ENCODE peak calls at places on chromosomes 13 and 19, in ten cellular contexts. One of them, this sample, is unnamed.

GRCh38 chr13:113350065-113350937 is 13.6 kb downstream of the GRTP1 start:
- DNase-seq in lower lobe of right lung: peak; percentile 31
- DNase-seq in frontal cortex: no peak
- DNase-seq in astrocyte: no peak
- DNase-seq in heart left ventricle: no peak
- DNase-seq in activated gamma-delta T cell treated with Interleukin-2 at 50 U/mL for 16 hours: no peak
- DNase-seq in smooth muscle cell of the brain vasculature: no peak
- DNase-seq in stimulated activated naive CD4-positive, alpha-beta T cell treated with Interleukin-2 at 50 U/mL for 16 hours: no peak
- DNase-seq in stimulated activated CD8-positive, alpha-beta memory T cell treated with anti-CD3 and anti-CD28 coated beads, Interleukin-4, amount 100 ng/mL, for 1 hour: no peak
- DNase-seq in GM10248: no peak
- DNase-seq in this sample: no peak

GRCh38 chr13:26208292-26208691 is 13.8 kb downstream of the RNF6 start:
- DNase-seq in lower lobe of right lung: no peak
- DNase-seq in frontal cortex: no peak
- DNase-seq in astrocyte: no peak
- DNase-seq in heart left ventricle: no peak
- DNase-seq in activated gamma-delta T cell treated with Interleukin-2 at 50 U/mL for 16 hours: no peak
- DNase-seq in smooth muscle cell of the brain vasculature: no peak
- DNase-seq in stimulated activated naive CD4-positive, alpha-beta T cell treated with Interleukin-2 at 50 U/mL for 16 hours: no peak
- DNase-seq in stimulated activated CD8-positive, alpha-beta memory T cell treated with anti-CD3 and anti-CD28 coated beads, Interleukin-4, amount 100 ng/mL, for 1 hour: no peak
- DNase-seq in GM10248: no peak
- DNase-seq in this sample: no peak

GRCh38 chr13:29496241-29496712 is 99.2 kb downstream of the SLC7A1 start:
- DNase-seq in lower lobe of right lung: no peak
- DNase-seq in frontal cortex: no peak
- DNase-seq in astrocyte: no peak
- DNase-seq in heart left ventricle: peak; percentile 71
- DNase-seq in activated gamma-delta T cell treated with Interleukin-2 at 50 U/mL for 16 hours: no peak
- DNase-seq in smooth muscle cell of the brain vasculature: no peak
- DNase-seq in stimulated activated naive CD4-positive, alpha-beta T cell treated with Interleukin-2 at 50 U/mL for 16 hours: no peak
- DNase-seq in stimulated activated CD8-positive, alpha-beta memory T cell treated with anti-CD3 and anti-CD28 coated beads, Interleukin-4, amount 100 ng/mL, for 1 hour: no peak
- DNase-seq in GM10248: peak; percentile 53
- DNase-seq in this sample: no peak

GRCh38 chr13:108345016-108345415 is 75.5 kb downstream of the TNFSF13B start:
- DNase-seq in lower lobe of right lung: no peak
- DNase-seq in frontal cortex: no peak
- DNase-seq in astrocyte: no peak
- DNase-seq in heart left ventricle: no peak
- DNase-seq in activated gamma-delta T cell treated with Interleukin-2 at 50 U/mL for 16 hours: no peak
- DNase-seq in smooth muscle cell of the brain vasculature: no peak
- DNase-seq in stimulated activated naive CD4-positive, alpha-beta T cell treated with Interleukin-2 at 50 U/mL for 16 hours: no peak
- DNase-seq in stimulated activated CD8-positive, alpha-beta memory T cell treated with anti-CD3 and anti-CD28 coated beads, Interleukin-4, amount 100 ng/mL, for 1 hour: no peak
- DNase-seq in GM10248: no peak
- DNase-seq in this sample: no peak

GRCh38 chr19:49153167-49153809 is 1.9 kb downstream of the HRC start:
- DNase-seq in lower lobe of right lung: no peak
- DNase-seq in frontal cortex: no peak
- DNase-seq in astrocyte: no peak
- DNase-seq in heart left ventricle: no peak
- DNase-seq in activated gamma-delta T cell treated with Interleukin-2 at 50 U/mL for 16 hours: no peak
- DNase-seq in smooth muscle cell of the brain vasculature: no peak
- DNase-seq in stimulated activated naive CD4-positive, alpha-beta T cell treated with Interleukin-2 at 50 U/mL for 16 hours: no peak
- DNase-seq in stimulated activated CD8-positive, alpha-beta memory T cell treated with anti-CD3 and anti-CD28 coated beads, Interleukin-4, amount 100 ng/mL, for 1 hour: no peak
- DNase-seq in GM10248: no peak
- DNase-seq in this sample: no peak

GRCh38 chr19:3790209-3790734 is 4.1 kb upstream of the MATK start:
- DNase-seq in lower lobe of right lung: no peak
- DNase-seq in frontal cortex: no peak
- DNase-seq in astrocyte: no peak
- DNase-seq in heart left ventricle: no peak
- DNase-seq in activated gamma-delta T cell treated with Interleukin-2 at 50 U/mL for 16 hours: no peak
- DNase-seq in smooth muscle cell of the brain vasculature: no peak
- DNase-seq in stimulated activated naive CD4-positive, alpha-beta T cell treated with Interleukin-2 at 50 U/mL for 16 hours: no peak
- DNase-seq in stimulated activated CD8-positive, alpha-beta memory T cell treated with anti-CD3 and anti-CD28 coated beads, Interleukin-4, amount 100 ng/mL, for 1 hour: no peak
- DNase-seq in GM10248: no peak
- DNase-seq in this sample: no peak

GRCh38 chr19:49869484-49870308 is 2.3 kb upstream of the PNKP start:
- DNase-seq in lower lobe of right lung: peak; percentile 95
- DNase-seq in frontal cortex: peak; percentile 92
- DNase-seq in astrocyte: peak; percentile 100
- DNase-seq in heart left ventricle: peak; percentile 97
- DNase-seq in activated gamma-delta T cell treated with Interleukin-2 at 50 U/mL for 16 hours: peak; percentile 87
- DNase-seq in smooth muscle cell of the brain vasculature: peak; percentile 99
- DNase-seq in stimulated activated naive CD4-positive, alpha-beta T cell treated with Interleukin-2 at 50 U/mL for 16 hours: peak; percentile 88
- DNase-seq in stimulated activated CD8-positive, alpha-beta memory T cell treated with anti-CD3 and anti-CD28 coated beads, Interleukin-4, amount 100 ng/mL, for 1 hour: peak; percentile 80
- DNase-seq in GM10248: peak; percentile 89
- DNase-seq in this sample: peak; percentile 99

GRCh38 chr13:112899618-112900600 is 69.1 kb upstream of the MCF2L start:
- DNase-seq in lower lobe of right lung: no peak
- DNase-seq in frontal cortex: no peak
- DNase-seq in astrocyte: no peak
- DNase-seq in heart left ventricle: no peak
- DNase-seq in activated gamma-delta T cell treated with Interleukin-2 at 50 U/mL for 16 hours: peak; percentile 2
- DNase-seq in smooth muscle cell of the brain vasculature: no peak
- DNase-seq in stimulated activated naive CD4-positive, alpha-beta T cell treated with Interleukin-2 at 50 U/mL for 16 hours: no peak
- DNase-seq in stimulated activated CD8-positive, alpha-beta memory T cell treated with anti-CD3 and anti-CD28 coated beads, Interleukin-4, amount 100 ng/mL, for 1 hour: no peak
- DNase-seq in GM10248: no peak
- DNase-seq in this sample: no peak

GRCh38 chr13:98919566-98919965 is 58.3 kb downstream of the DOCK9 start:
- DNase-seq in lower lobe of right lung: no peak
- DNase-seq in frontal cortex: no peak
- DNase-seq in astrocyte: peak; percentile 23
- DNase-seq in heart left ventricle: no peak
- DNase-seq in activated gamma-delta T cell treated with Interleukin-2 at 50 U/mL for 16 hours: no peak
- DNase-seq in smooth muscle cell of the brain vasculature: no peak
- DNase-seq in stimulated activated naive CD4-positive, alpha-beta T cell treated with Interleukin-2 at 50 U/mL for 16 hours: no peak
- DNase-seq in stimulated activated CD8-positive, alpha-beta memory T cell treated with anti-CD3 and anti-CD28 coated beads, Interleukin-4, amount 100 ng/mL, for 1 hour: no peak
- DNase-seq in GM10248: no peak
- DNase-seq in this sample: no peak

GRCh38 chr13:91348906-91349435 is 1.5 kb downstream of the MIR17HG start:
- DNase-seq in lower lobe of right lung: peak; percentile 96
- DNase-seq in frontal cortex: peak; percentile 91
- DNase-seq in astrocyte: peak; percentile 53
- DNase-seq in heart left ventricle: peak; percentile 95
- DNase-seq in activated gamma-delta T cell treated with Interleukin-2 at 50 U/mL for 16 hours: peak; percentile 91
- DNase-seq in smooth muscle cell of the brain vasculature: peak; percentile 72
- DNase-seq in stimulated activated naive CD4-positive, alpha-beta T cell treated with Interleukin-2 at 50 U/mL for 16 hours: peak; percentile 90
- DNase-seq in stimulated activated CD8-positive, alpha-beta memory T cell treated with anti-CD3 and anti-CD28 coated beads, Interleukin-4, amount 100 ng/mL, for 1 hour: peak; percentile 83
- DNase-seq in GM10248: peak; percentile 87
- DNase-seq in this sample: no peak

GRCh38 chr19:6887326-6887725 is at the start of gene ADGRE1:
- DNase-seq in lower lobe of right lung: peak; percentile 51
- DNase-seq in frontal cortex: no peak
- DNase-seq in astrocyte: no peak
- DNase-seq in heart left ventricle: peak; percentile 32
- DNase-seq in activated gamma-delta T cell treated with Interleukin-2 at 50 U/mL for 16 hours: no peak
- DNase-seq in smooth muscle cell of the brain vasculature: no peak
- DNase-seq in stimulated activated naive CD4-positive, alpha-beta T cell treated with Interleukin-2 at 50 U/mL for 16 hours: peak; percentile 8
- DNase-seq in stimulated activated CD8-positive, alpha-beta memory T cell treated with anti-CD3 and anti-CD28 coated beads, Interleukin-4, amount 100 ng/mL, for 1 hour: no peak
- DNase-seq in GM10248: no peak
- DNase-seq in this sample: no peak

GRCh38 chr19:48629599-48630288 is 7.4 kb downstream of the DBP start:
- DNase-seq in lower lobe of right lung: no peak
- DNase-seq in frontal cortex: no peak
- DNase-seq in astrocyte: peak; percentile 64
- DNase-seq in heart left ventricle: peak; percentile 70
- DNase-seq in activated gamma-delta T cell treated with Interleukin-2 at 50 U/mL for 16 hours: no peak
- DNase-seq in smooth muscle cell of the brain vasculature: no peak
- DNase-seq in stimulated activated naive CD4-positive, alpha-beta T cell treated with Interleukin-2 at 50 U/mL for 16 hours: no peak
- DNase-seq in stimulated activated CD8-positive, alpha-beta memory T cell treated with anti-CD3 and anti-CD28 coated beads, Interleukin-4, amount 100 ng/mL, for 1 hour: no peak
- DNase-seq in GM10248: no peak
- DNase-seq in this sample: no peak

GRCh38 chr19:35328851-35329285 is at the start of gene CD22:
- DNase-seq in lower lobe of right lung: no peak
- DNase-seq in frontal cortex: no peak
- DNase-seq in astrocyte: no peak
- DNase-seq in heart left ventricle: no peak
- DNase-seq in activated gamma-delta T cell treated with Interleukin-2 at 50 U/mL for 16 hours: no peak
- DNase-seq in smooth muscle cell of the brain vasculature: no peak
- DNase-seq in stimulated activated naive CD4-positive, alpha-beta T cell treated with Interleukin-2 at 50 U/mL for 16 hours: no peak
- DNase-seq in stimulated activated CD8-positive, alpha-beta memory T cell treated with anti-CD3 and anti-CD28 coated beads, Interleukin-4, amount 100 ng/mL, for 1 hour: no peak
- DNase-seq in GM10248: peak; percentile 75
- DNase-seq in this sample: no peak

GRCh38 chr13:80360298-80360827 is 19.4 kb upstream of the SPRY2 start:
- DNase-seq in lower lobe of right lung: no peak
- DNase-seq in frontal cortex: no peak
- DNase-seq in astrocyte: no peak
- DNase-seq in heart left ventricle: no peak
- DNase-seq in activated gamma-delta T cell treated with Interleukin-2 at 50 U/mL for 16 hours: no peak
- DNase-seq in smooth muscle cell of the brain vasculature: no peak
- DNase-seq in stimulated activated naive CD4-positive, alpha-beta T cell treated with Interleukin-2 at 50 U/mL for 16 hours: no peak
- DNase-seq in stimulated activated CD8-positive, alpha-beta memory T cell treated with anti-CD3 and anti-CD28 coated beads, Interleukin-4, amount 100 ng/mL, for 1 hour: no peak
- DNase-seq in GM10248: no peak
- DNase-seq in this sample: no peak

GRCh38 chr19:50300051-50300450 is 29.1 kb downstream of the KCNC3 start:
- DNase-seq in lower lobe of right lung: no peak
- DNase-seq in frontal cortex: no peak
- DNase-seq in astrocyte: no peak
- DNase-seq in heart left ventricle: no peak
- DNase-seq in activated gamma-delta T cell treated with Interleukin-2 at 50 U/mL for 16 hours: no peak
- DNase-seq in smooth muscle cell of the brain vasculature: no peak
- DNase-seq in stimulated activated naive CD4-positive, alpha-beta T cell treated with Interleukin-2 at 50 U/mL for 16 hours: no peak
- DNase-seq in stimulated activated CD8-positive, alpha-beta memory T cell treated with anti-CD3 and anti-CD28 coated beads, Interleukin-4, amount 100 ng/mL, for 1 hour: no peak
- DNase-seq in GM10248: no peak
- DNase-seq in this sample: no peak

GRCh38 chr19:49997709-49998108 is 27.5 kb downstream of the VRK3 start:
- DNase-seq in lower lobe of right lung: no peak
- DNase-seq in frontal cortex: no peak
- DNase-seq in astrocyte: no peak
- DNase-seq in heart left ventricle: no peak
- DNase-seq in activated gamma-delta T cell treated with Interleukin-2 at 50 U/mL for 16 hours: no peak
- DNase-seq in smooth muscle cell of the brain vasculature: no peak
- DNase-seq in stimulated activated naive CD4-positive, alpha-beta T cell treated with Interleukin-2 at 50 U/mL for 16 hours: no peak
- DNase-seq in stimulated activated CD8-positive, alpha-beta memory T cell treated with anti-CD3 and anti-CD28 coated beads, Interleukin-4, amount 100 ng/mL, for 1 hour: no peak
- DNase-seq in GM10248: peak; percentile 64
- DNase-seq in this sample: no peak

GRCh38 chr19:17289489-17289888 is 7.8 kb downstream of the ANKLE1 start:
- DNase-seq in lower lobe of right lung: peak; percentile 80
- DNase-seq in frontal cortex: no peak
- DNase-seq in astrocyte: peak; percentile 85
- DNase-seq in heart left ventricle: peak; percentile 86
- DNase-seq in activated gamma-delta T cell treated with Interleukin-2 at 50 U/mL for 16 hours: no peak
- DNase-seq in smooth muscle cell of the brain vasculature: no peak
- DNase-seq in stimulated activated naive CD4-positive, alpha-beta T cell treated with Interleukin-2 at 50 U/mL for 16 hours: peak; percentile 25
- DNase-seq in stimulated activated CD8-positive, alpha-beta memory T cell treated with anti-CD3 and anti-CD28 coated beads, Interleukin-4, amount 100 ng/mL, for 1 hour: no peak
- DNase-seq in GM10248: peak; percentile 89
- DNase-seq in this sample: peak; percentile 77

This sample was measured in glomerular endothelial cell.